ENCODE peak calls at places on chromosomes 12 and 14, in nine cellular contexts. B is foreskin fibroblast; L is CD8-positive, alpha-beta T cell; Q is prostate gland; H is WERI-Rb-1; Y is IMR-90; R is naive thymus-derived CD4-positive, alpha-beta T cell; A is bronchial epithelial cell; T is astrocyte of the cerebellum. F is an unnamed sample.

GRCh38 chr12:20513189-20513588 is 144.9 kb downstream of the PDE3A start:
- DNase-seq in B (no peak), L (no peak), Q (no peak), H (no peak), Y (no peak), R (no peak), A (no peak), T (no peak), F (no peak)

GRCh38 chr12:93007539-93007938 is 78.4 kb upstream of the EEA1 start:
- DNase-seq in B (no peak), L (no peak), Q (no peak), H (no peak), Y (no peak), R (no peak), A (no peak), T (no peak), F (no peak)

GRCh38 chr12:63845726-63846125 is 1.2 kb downstream of the SRGAP1 start:
- DNase-seq in B (peak; percentile 47), L (no peak), Q (no peak), H (no peak), Y (peak; percentile 54), R (no peak), A (peak; percentile 66), T (no peak), F (no peak)

GRCh38 chr14:103772078-103772712 is 56.6 kb downstream of the ZFYVE21 start:
- DNase-seq in B (no peak), L (no peak), Q (peak; percentile 40), H (no peak), Y (no peak), R (no peak), A (no peak), T (no peak), F (no peak)

GRCh38 chr12:19695244-19696098 is 256.2 kb downstream of the AEBP2 start:
- DNase-seq in B (no peak), L (no peak), Q (no peak), H (no peak), Y (peak; percentile 16), R (no peak), A (peak; percentile 27), T (no peak), F (no peak)

GRCh38 chr14:28298156-28298555 is 468.4 kb upstream of the FOXG1 start:
- DNase-seq in B (no peak), L (no peak), Q (no peak), H (no peak), Y (no peak), R (no peak), A (no peak), T (peak; percentile 47), F (no peak)

GRCh38 chr14:24699052-24699451 is 65.1 kb upstream of the GZMB start:
- DNase-seq in B (no peak), L (no peak), Q (no peak), H (no peak), Y (no peak), R (no peak), A (no peak), T (no peak), F (no peak)

GRCh38 chr14:71554959-71555612 is 377.1 kb upstream of the RGS6 start:
- DNase-seq in B (no peak), L (no peak), Q (no peak), H (no peak), Y (no peak), R (no peak), A (no peak), T (no peak), F (no peak)

GRCh38 chr12:113211160-113211559 is 10.1 kb upstream of the TPCN1 start:
- DNase-seq in B (no peak), L (no peak), Q (no peak), H (no peak), Y (no peak), R (no peak), A (no peak), T (no peak), F (no peak)

GRCh38 chr12:113207621-113208040 is 13.6 kb upstream of the TPCN1 start:
- DNase-seq in B (no peak), L (no peak), Q (no peak), H (no peak), Y (no peak), R (peak; percentile 38), A (no peak), T (no peak), F (no peak)

GRCh38 chr12:113204806-113205205 is 16.5 kb upstream of the TPCN1 start:
- DNase-seq in B (no peak), L (no peak), Q (no peak), H (no peak), Y (no peak), R (no peak), A (no peak), T (no peak), F (no peak)

GRCh38 chr12:113203852-113204760 is 17.2 kb upstream of the TPCN1 start:
- DNase-seq in B (no peak), L (no peak), Q (no peak), H (no peak), Y (no peak), R (no peak), A (no peak), T (no peak), F (no peak)

DNA sequence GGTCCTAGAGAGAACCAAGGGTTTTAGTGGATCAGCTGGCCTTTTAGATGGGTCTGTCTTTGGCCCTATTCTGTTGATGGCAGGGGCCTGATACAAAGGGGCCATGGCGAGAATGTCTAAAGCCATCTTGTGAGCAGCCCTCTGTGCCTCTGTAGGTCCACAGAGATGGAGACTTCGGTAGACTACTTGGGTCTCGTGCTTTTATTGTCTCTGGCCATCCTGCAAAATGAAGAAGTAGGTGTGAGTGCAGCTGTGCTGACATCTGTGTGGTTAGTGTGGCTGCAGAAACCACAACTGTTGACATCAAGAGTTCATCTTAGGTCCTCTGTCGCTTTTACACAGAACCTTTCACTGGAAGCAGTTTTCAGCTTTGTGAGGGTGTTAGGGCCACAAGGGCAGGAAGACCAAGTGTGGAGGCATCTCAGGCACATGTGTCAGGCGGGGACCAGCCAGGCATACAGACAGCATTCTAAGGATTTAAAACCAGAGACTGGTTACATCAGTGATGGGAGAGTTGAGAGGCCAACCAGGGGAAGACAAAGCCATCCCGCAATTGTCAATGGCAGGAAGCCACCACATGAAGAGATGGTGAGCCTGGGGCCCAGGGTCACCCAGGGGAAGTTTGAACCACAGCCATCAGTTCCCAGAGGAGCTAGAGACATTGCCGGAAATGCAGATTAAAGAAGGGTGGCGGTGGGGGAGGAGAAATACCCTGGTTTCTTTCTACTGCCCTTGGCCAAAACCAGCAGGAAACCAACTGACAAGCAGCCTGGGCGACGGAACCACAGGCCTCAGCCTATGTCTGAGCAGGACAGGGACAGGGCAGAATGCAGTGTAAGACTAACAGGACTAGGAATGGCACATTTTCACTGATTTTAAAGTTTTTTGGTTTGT is 13.0 kb upstream of the TPCN1 start:
- DNase-seq in B (peak; percentile 82), L (no peak), Q (no peak), H (no peak), Y (peak; percentile 79), R (peak; percentile 72), A (no peak), T (no peak), F (no peak)
- H3K4me3 ChIP-seq in B (no peak overlapping the region), L (no peak overlapping the region), Q (no peak overlapping the region), H (no peak overlapping the region), Y (no peak overlapping the region), R (no peak overlapping the region), A (no peak overlapping the region), T (no peak overlapping the region), F (no peak overlapping the region)

DNA sequence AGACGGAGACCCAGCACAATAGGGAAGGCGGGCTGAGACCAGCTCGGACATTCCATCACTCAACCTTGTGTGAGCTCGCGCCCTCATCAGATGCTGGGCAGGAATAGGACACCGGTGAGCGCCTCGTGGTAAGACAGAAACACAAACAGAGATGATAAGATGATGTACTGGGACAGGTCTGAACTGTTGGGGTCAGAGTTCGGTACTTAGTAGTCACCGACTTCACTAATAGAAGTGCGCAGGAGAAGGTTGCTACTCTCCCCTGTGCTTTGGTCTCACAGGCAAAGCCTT is 78.0 kb upstream of the ANO4 start:
- DNase-seq in B (peak; percentile 3), L (no peak), Q (no peak), H (no peak), Y (no peak), R (no peak), A (no peak), T (no peak), F (no peak)
- H3K4me3 ChIP-seq in B (peak overlapping the region; percentile 47), L (no peak overlapping the region), Q (no peak overlapping the region), H (no peak overlapping the region), Y (peak overlapping the region; percentile 33), R (no peak overlapping the region), A (peak overlapping the region; percentile 38), T (peak overlapping the region; percentile 43), F (peak overlapping the region; percentile 36)

DNA sequence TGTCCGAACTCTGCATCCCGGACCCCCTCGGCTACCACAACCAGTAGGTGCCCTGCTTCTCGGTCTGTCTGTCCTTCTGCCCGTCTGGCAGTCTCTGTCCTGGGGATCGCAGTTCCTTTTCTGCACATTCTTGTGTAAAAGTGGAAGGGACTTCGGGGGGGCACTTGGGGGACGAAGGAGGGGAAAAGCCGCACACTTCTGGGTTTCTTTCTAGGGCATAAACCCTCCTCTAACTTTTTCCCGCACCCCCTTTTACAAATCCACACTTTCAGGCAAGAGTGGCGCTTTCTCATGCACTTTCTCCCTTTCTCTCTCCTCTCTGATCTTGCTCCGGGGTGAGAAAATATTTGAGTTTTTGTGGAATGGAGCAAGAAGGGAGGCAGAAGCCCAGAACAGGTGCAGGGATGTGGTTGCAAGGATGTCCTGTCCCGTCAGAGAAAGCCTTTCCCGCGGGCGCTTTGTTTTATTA is 506 bp downstream of the ESRRB start:
- DNase-seq in B (no peak), L (no peak), Q (no peak), H (no peak), Y (no peak), R (no peak), A (no peak), T (no peak), F (no peak)
- H3K4me3 ChIP-seq in B (no peak overlapping the region), L (no peak overlapping the region), Q (no peak overlapping the region), H (peak overlapping the region; percentile 60), Y (no peak overlapping the region), R (no peak overlapping the region), A (no peak overlapping the region), T (peak overlapping the region; percentile 11), F (no peak overlapping the region)

GRCh38 chr14:21840765-21841164 is 167.1 kb upstream of the OR4E1 start:
- DNase-seq in B (no peak), L (no peak), Q (no peak), H (no peak), Y (no peak), R (peak; percentile 33), A (peak; percentile 27), T (no peak), F (no peak)

GRCh38 chr14:21852061-21852664 is 178.5 kb upstream of the OR4E1 start:
- DNase-seq in B (no peak), L (peak; percentile 47), Q (peak; percentile 7), H (peak; percentile 19), Y (peak; percentile 20), R (peak; percentile 74), A (peak; percentile 39), T (no peak), F (no peak)

DNA sequence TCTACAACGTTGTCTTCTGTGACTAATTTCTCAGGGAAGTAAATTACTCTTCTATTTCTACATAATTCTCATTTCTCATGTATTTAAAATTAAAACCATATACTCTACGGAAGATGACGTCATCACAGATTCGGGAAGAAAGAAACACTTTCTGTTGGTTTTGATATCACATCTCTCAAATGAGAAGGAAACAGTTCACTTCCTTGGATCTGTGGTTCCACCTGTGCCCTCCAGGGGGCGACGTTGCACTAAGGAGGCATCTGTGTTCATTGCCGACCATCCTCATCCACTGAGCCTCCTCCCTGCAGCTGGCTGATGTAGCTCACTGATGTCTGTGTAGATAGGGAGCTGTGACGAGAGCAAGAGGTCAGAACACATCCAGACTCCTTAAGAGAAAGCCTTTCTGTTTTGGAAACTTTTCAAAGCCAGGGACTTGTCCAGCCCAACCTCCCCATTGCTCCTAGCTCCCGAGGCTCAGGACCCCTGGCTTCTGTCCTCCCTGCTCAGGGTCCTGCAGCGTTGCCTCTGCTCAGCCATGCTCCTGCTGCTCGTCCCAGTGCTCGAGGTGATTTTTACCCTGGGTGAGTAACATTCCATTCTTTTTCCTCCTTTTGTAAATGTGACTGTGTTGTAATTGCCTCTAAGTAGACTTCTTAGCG is 172.7 kb upstream of the OR4E1 start:
- DNase-seq in B (no peak), L (peak; percentile 32), Q (no peak), H (peak; percentile 22), Y (peak; percentile 0), R (peak; percentile 67), A (no peak), T (no peak), F (peak; percentile 2)
- H3K4me3 ChIP-seq in B (no peak overlapping the region), L (peak overlapping the region; percentile 4), Q (no peak overlapping the region), H (no peak overlapping the region), Y (no peak overlapping the region), R (peak overlapping the region; percentile 36), A (no peak overlapping the region), T (no peak overlapping the region), F (no peak overlapping the region)

F was measured in MG63.